ENCODE peak calls at places on chromosomes 2 and 18, in four cellular contexts. M is IMR-90, Y is H9, V is H1. E is an unnamed sample.

GRCh38 chr2:84285056-84285747 is 173.9 kb downstream of the SUCLG1 start:
- DNase-seq in M (no peak), Y (no peak), V (no peak), E (no peak)

GRCh38 chr2:233065954-233066470 is 5.9 kb downstream of the INPP5D start:
- DNase-seq in M (no peak), Y (no peak), V (no peak), E (no peak)

GRCh38 chr2:236831698-236832097 is 254.0 kb upstream of the COPS8 start:
- DNase-seq in M (no peak), Y (no peak), V (no peak), E (no peak)

GRCh38 chr2:10042301-10043161 is 819 bp upstream of the KLF11 start:
- DNase-seq in M (peak), Y (peak), V (no peak), E (peak)

GRCh38 chr2:159882069-159882468 is 84.1 kb upstream of the CD302 start:
- DNase-seq in M (no peak), Y (no peak), V (no peak), E (no peak)

GRCh38 chr2:50143822-50144575 is 887.9 kb downstream of the NRXN1 start:
- DNase-seq in M (no peak), Y (no peak), V (no peak), E (peak)

GRCh38 chr18:40985441-40985840 is 969.6 kb upstream of the PIK3C3 start:
- DNase-seq in M (no peak), Y (no peak), V (no peak), E (no peak)

GRCh38 chr18:42649636-42650035 is 465.8 kb downstream of the RIT2 start:
- DNase-seq in M (no peak), Y (no peak), V (no peak), E (no peak)

GRCh38 chr2:46849741-46850474 is 65.7 kb downstream of the MCFD2 start:
- DNase-seq in M (peak), Y (no peak), V (no peak), E (no peak)

GRCh38 chr2:232528746-232529445 is 2.9 kb downstream of the CHRND start:
- DNase-seq in M (no peak), Y (no peak), V (no peak), E (no peak)

GRCh38 chr2:16462965-16463364 is 202.7 kb downstream of the CYRIA start:
- DNase-seq in M (no peak), Y (no peak), V (no peak), E (no peak)

GRCh38 chr2:20225294-20226151 is 593 bp upstream of the SDC1 start:
- DNase-seq in M (peak), Y (peak), V (peak), E (peak)

GRCh38 chr18:9260388-9261380 is 73.9 kb upstream of the TWSG1 start:
- DNase-seq in M (peak), Y (no peak), V (no peak), E (peak)

GRCh38 chr2:217307023-217307422 is 447.2 kb upstream of the TNP1 start:
- DNase-seq in M (no peak), Y (no peak), V (no peak), E (no peak)

GRCh38 chr2:66853585-66853984 is 418.7 kb downstream of the MEIS1 start:
- DNase-seq in M (peak), Y (no peak), V (no peak), E (no peak)

GRCh38 chr2:163370169-163370886 is 365.5 kb downstream of the FIGN start:
- DNase-seq in M (no peak), Y (no peak), V (no peak), E (no peak)

GRCh38 chr2:85754313-85755095 is 713 bp downstream of the ATOH8 start:
- DNase-seq in M (peak), Y (peak), V (no peak), E (peak)

GRCh38 chr18:67516432-67517223 is at the start of gene DSEL:
- DNase-seq in M (peak), Y (peak), V (no peak), E (peak)

GRCh38 chr18:57538614-57539013 is 47.9 kb downstream of the FECH start:
- DNase-seq in M (no peak), Y (no peak), V (no peak), E (no peak)

GRCh38 chr2:12254280-12254860 is 462.4 kb upstream of the TRIB2 start:
- DNase-seq in M (no peak), Y (no peak), V (no peak), E (no peak)
- H3K56ac ChIP-seq in M (no peak), Y (no peak), V (no peak), E (no peak)

GRCh38 chr2:165122521-165122920 is 81.3 kb downstream of the SCN3A start:
- DNase-seq in M (no peak), Y (no peak), V (no peak), E (no peak)
- H4K8ac ChIP-seq in M (no peak), Y (no peak), V (no peak), E (no peak)

DNA sequence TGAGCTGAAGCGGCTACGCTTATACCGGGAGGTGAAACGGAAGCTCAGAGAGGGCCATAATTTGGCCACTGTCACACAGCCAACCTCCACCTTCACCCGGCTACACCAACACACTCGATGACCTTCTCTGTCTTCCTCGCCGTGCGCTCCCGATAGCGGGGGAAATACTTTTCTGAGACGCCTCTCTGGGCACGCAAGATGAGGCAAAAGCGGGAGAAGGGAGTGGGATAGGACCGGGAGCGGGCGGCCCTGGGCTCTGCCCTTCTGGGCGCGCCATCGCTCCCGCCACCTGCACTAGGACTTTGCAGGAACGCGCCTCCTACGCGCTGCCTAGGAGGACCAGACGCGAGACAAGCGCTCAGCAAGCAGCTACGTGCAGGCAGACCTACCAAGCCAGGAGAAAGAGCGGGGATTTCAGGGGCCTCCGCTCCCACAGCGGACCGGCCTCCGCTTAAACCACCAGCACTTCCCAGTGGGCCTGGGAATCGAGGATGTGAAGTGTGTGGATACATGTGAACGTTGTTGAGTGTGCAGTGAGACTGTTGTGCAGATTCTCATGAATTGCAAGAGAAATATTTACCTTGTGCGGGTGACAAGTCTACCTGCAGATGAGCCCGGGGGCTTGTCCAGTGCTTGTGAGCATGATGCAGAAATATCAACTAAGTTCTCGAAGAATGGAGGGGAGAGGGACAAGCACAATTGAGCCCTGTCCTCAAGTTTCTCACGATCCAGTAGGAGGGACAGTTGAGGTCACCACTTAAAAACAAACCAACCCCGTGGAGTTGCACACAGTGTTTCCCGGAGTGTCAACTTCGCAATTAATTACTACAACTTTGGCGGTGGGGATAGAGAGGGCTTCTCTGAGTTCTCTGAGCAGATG is 11.5 kb downstream of the SIX3 start:
- DNase-seq in M (no peak), Y (peak), V (no peak), E (peak)
- H3K9ac ChIP-seq in M (no peak), Y (no peak), V (no peak), E (no peak)

GRCh38 chr2:140861666-140862065 is 1269.2 kb downstream of the LRP1B start:
- DNase-seq in M (no peak), Y (no peak), V (no peak), E (no peak)

GRCh38 chr2:140863713-140864112 is 1267.1 kb downstream of the LRP1B start:
- DNase-seq in M (peak), Y (no peak), V (no peak), E (peak)

GRCh38 chr2:140869107-140869506 is 1261.7 kb downstream of the LRP1B start:
- DNase-seq in M (no peak), Y (no peak), V (no peak), E (no peak)

GRCh38 chr2:140865851-140866250 is 1265.0 kb downstream of the LRP1B start:
- DNase-seq in M (no peak), Y (no peak), V (no peak), E (no peak)
- H3K56ac ChIP-seq in M (no peak), Y (no peak), V (no peak), E (no peak)

GRCh38 chr18:2979871-2980606 is 32.9 kb downstream of the LPIN2 start:
- DNase-seq in M (no peak), Y (no peak), V (no peak), E (no peak)

GRCh38 chr18:2979027-2979570 is 33.8 kb downstream of the LPIN2 start:
- DNase-seq in M (peak), Y (no peak), V (no peak), E (no peak)

GRCh38 chr18:2981212-2981728 is 31.7 kb downstream of the LPIN2 start:
- DNase-seq in M (peak), Y (no peak), V (no peak), E (no peak)

GRCh38 chr18:2978626-2979025 is 34.3 kb downstream of the LPIN2 start:
- DNase-seq in M (peak), Y (no peak), V (no peak), E (no peak)

GRCh38 chr18:2980607-2980923 is 32.4 kb downstream of the LPIN2 start:
- DNase-seq in M (no peak), Y (no peak), V (no peak), E (no peak)
- H4K8ac ChIP-seq in M (peak), Y (no peak), V (no peak), E (no peak)

GRCh38 chr2:27736031-27736889 is 35.3 kb upstream of the MRPL33 start:
- DNase-seq in M (no peak), Y (no peak), V (no peak), E (no peak)
- H3K9ac ChIP-seq in M (no peak), Y (no peak), V (peak), E (peak)

E was measured in mesendoderm.